ENCODE peak calls at places on chromosomes 4 and X, in six cellular contexts. V is hepatocyte; Z is GM23248; Q is CD8-positive, alpha-beta T cell; M is esophagus muscularis mucosa; L is mesendoderm. R is an unnamed sample. For H3K4me1, the result is how much of the 10 kb centered on the place peaks cover.

GRCh38 chrX:13293700-13294099 is 26.2 kb downstream of the ATXN3L start:
- DNase-seq in Z (no peak), Q (no peak), V (peak), M (no peak), L (no peak), R (no peak)

GRCh38 chr4:172708184-172708583 is 460.4 kb upstream of the GALNT7 start:
- DNase-seq in L (peak), M (no peak), Q (no peak), V (peak), Z (no peak), R (no peak)

GRCh38 chr4:101067383-101067782 is 279.9 kb downstream of the PPP3CA start:
- DNase-seq in L (no peak), V (no peak), Q (no peak), Z (peak), M (no peak), R (no peak)

GRCh38 chr4:89007338-89007737 is 49.6 kb downstream of the FAM13A start:
- DNase-seq in Q (no peak), V (no peak), M (no peak), Z (no peak), L (no peak), R (no peak)

GRCh38 chr4:25937801-25938200 is 23.8 kb downstream of the SMIM20 start:
- DNase-seq in V (no peak), Z (peak), M (no peak), Q (no peak), L (peak), R (no peak)

GRCh38 chr4:24850669-24851068 is 55.3 kb downstream of the SOD3 start:
- DNase-seq in M (no peak), V (peak), Q (no peak), L (peak), Z (peak), R (no peak)

GRCh38 chrX:51332188-51332942 is at the start of gene NUDT10:
- DNase-seq in M (no peak), L (peak), Q (no peak), V (peak), Z (peak), R (no peak)

GRCh38 chr4:7067147-7067522 is 729 bp downstream of the GRPEL1 start:
- DNase-seq in V (no peak), L (no peak), M (no peak), Q (no peak), Z (peak), R (no peak)

GRCh38 chr4:126458993-126459392 is 1144.2 kb downstream of the FAT4 start:
- DNase-seq in Z (peak), Q (no peak), V (no peak), M (no peak), L (no peak), R (no peak)

GRCh38 chrX:39896951-39897740 is 200.6 kb downstream of the BCOR start:
- DNase-seq in Q (no peak), L (peak), M (no peak), Z (peak), V (peak), R (no peak)

GRCh38 chr4:21205821-21206531 is 505.7 kb downstream of the PACRGL start:
- DNase-seq in V (peak), L (peak), M (no peak), Z (no peak), Q (no peak), R (no peak)

GRCh38 chr4:11489449-11490083 is 60.9 kb upstream of the HS3ST1 start:
- DNase-seq in Z (no peak), M (no peak), L (no peak), V (no peak), Q (no peak), R (no peak)

GRCh38 chr4:8537041-8537461 is 43.1 kb upstream of the GPR78 start:
- DNase-seq in L (no peak), Q (no peak), Z (peak), M (no peak), V (peak), R (no peak)

GRCh38 chr4:15963001-15963451 is at the start of gene FGFBP2:
- DNase-seq in M (no peak), V (peak), L (peak), Z (peak), Q (peak), R (peak)

GRCh38 chrX:27336466-27337091 is 126.6 kb downstream of the PPP4R3C start:
- DNase-seq in Q (no peak), V (peak), Z (peak), M (no peak), L (peak), R (peak)

GRCh38 chrX:71254092-71254941 is at the start of gene ZMYM3:
- DNase-seq in Z (peak), M (peak), V (peak), L (peak), Q (peak), R (peak)

GRCh38 chr4:173415092-173415491 is 16.2 kb upstream of the SCRG1 start:
- DNase-seq in V (no peak), L (no peak), Q (no peak), M (no peak), Z (no peak), R (no peak)

GRCh38 chrX:15686818-15687685 is 22.4 kb upstream of the CLTRN start:
- DNase-seq in L (peak), M (no peak), Q (peak), V (peak), Z (peak), R (peak)

GRCh38 chr4:130542953-130543352 is 1447.0 kb downstream of the C4orf33 start:
- DNase-seq in L (no peak), Q (no peak), V (no peak), M (no peak), Z (no peak), R (no peak)

GRCh38 chr4:130545596-130545995 is 1449.6 kb downstream of the C4orf33 start:
- DNase-seq in V (no peak), Z (no peak), Q (no peak), M (no peak), L (peak), R (no peak)

DNA sequence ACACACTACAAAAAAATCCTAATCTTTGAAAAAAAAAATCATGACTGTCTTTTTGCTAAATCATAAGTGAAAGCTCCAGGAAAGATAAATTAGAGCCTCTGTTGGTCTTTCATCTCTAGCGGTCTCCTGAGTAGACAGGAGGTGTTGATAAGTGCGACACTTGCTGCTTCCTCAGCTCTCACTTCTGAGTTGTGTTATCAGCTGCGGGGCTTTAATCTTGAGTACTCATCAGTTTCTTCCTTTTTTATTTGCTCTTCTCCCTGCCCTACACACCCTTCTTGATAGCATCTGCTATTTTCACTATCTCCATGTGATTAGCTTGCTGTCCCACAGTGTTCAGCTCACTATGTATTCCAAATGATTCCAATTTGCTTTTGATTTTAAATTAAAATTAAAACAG is 1449.2 kb downstream of the C4orf33 start:
- DNase-seq in Z (no peak), V (no peak), Q (no peak), M (no peak), L (peak), R (no peak)
- H3K4me1 ChIP-seq in Z (under half), V (under half), Q (under half), M (under half), L (under half), R (under half)

GRCh38 chrX:10508891-10509290 is 111.5 kb downstream of the MID1 start:
- DNase-seq in Q (no peak), L (no peak), Z (no peak), M (no peak), V (no peak), R (no peak)

GRCh38 chrX:10507181-10507580 is 113.2 kb downstream of the MID1 start:
- DNase-seq in Q (no peak), L (no peak), Z (no peak), M (no peak), V (no peak), R (no peak)

GRCh38 chrX:10507876-10508275 is 112.5 kb downstream of the MID1 start:
- DNase-seq in M (no peak), L (no peak), V (no peak), Z (no peak), Q (no peak), R (no peak)

GRCh38 chrX:10505726-10506125 is 114.7 kb downstream of the MID1 start:
- DNase-seq in M (no peak), L (no peak), Z (no peak), V (no peak), Q (no peak), R (no peak)

DNA sequence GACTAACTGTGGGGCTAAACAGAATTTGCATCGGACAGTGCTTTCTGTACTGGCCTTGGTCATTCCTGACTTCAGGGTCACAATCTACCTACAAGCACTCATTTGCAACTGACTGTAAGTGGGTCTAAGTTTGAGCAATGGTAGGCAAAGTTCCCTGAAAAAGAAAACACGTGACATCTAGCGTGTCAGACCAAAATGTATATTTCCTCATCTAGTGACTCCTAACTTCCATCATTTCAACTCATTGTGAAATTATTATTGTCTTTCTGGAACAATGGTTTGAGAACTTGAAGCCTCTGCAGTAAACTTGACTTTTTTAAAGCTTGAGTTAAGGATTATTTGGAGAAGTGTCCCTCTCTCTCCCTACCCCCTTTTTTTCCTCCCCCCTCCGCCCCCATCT is 113.6 kb downstream of the MID1 start:
- DNase-seq in Z (no peak), Q (no peak), L (no peak), M (no peak), V (no peak), R (no peak)
- H3K4me1 ChIP-seq in Z (under half), Q (under half), L (under half), M (under half), V (under half), R (under half)

GRCh38 chr4:118774321-118774720 is 61.6 kb downstream of the SEC24D start:
- DNase-seq in M (no peak), L (no peak), Q (no peak), Z (no peak), V (no peak), R (no peak)
- H3K4me1 ChIP-seq in M (half or more), L (under half), Q (under half), Z (half or more), V (under half), R (under half)

DNA sequence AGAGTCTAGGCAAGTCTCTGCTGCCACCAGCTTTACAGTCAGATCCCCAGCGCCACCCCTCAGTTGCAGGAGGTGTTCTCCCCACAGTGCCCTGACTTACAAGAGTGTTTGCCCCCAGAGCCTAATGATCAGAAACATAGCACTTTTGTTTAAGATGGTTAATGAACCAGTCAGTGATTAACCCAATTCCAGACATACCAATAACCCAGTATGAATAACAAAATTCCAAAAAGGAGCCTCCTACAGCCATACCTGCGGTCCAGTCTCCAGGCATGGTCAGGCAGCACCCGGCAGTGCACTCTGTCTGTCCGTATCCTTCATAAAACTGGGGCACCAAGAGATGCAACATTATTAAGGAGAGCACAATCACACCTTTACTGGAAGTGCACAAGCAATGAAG is 30.7 kb upstream of the CENPU start:
- DNase-seq in L (no peak), V (no peak), M (no peak), Z (no peak), Q (no peak), R (no peak)
- H3K4me1 ChIP-seq in L (under half), V (under half), M (under half), Z (under half), Q (under half), R (under half)

GRCh38 chrX:24150051-24150790 is 692 bp downstream of the ZFX start:
- DNase-seq in Q (peak), L (peak), V (peak), M (peak), Z (peak), R (peak)
- H3K4me1 ChIP-seq in Q (under half), L (under half), V (half or more), M (half or more), Z (half or more), R (half or more)

DNA sequence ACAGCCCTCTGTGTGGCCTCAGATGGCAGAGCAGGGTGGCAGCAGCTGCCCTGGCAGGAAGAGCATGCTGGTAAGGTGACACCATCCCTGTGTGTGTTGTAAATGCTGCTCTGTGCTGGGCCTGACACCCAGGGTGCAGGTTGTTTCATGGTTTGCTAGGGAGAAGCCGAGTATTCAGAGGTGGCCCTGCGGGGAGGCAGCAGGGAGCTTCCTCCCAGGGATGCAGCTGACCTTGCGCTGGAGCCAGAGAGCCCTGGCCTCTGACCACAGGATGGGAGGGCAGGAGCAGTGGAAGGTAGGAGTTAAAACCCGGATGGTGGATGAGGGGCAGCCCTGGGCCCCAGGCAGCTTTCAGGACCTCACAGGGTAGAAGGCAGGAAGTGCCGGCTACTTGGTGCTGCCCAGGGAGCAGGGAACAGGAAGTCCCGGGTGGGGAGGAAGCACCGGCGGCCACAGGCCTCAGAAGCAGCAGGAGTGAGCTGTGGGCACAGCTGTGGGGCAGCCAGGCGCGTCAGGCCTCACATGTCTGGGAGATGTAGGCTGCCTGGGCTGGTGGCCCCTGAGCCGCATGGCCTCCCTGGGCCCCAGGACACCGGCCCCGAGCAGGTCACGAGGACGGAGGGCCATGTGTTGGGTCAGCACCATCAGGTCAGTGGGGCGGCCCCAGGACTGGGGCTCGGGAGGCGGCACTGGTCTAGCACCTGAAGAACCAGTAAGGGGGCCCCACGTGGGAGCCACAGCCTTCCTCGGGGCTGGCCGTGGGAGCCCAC is 19.1 kb downstream of the SH3BP2 start:
- DNase-seq in Z (peak), V (no peak), L (peak), M (no peak), Q (no peak), R (peak)
- H3K4me1 ChIP-seq in Z (under half), V (under half), L (under half), M (half or more), Q (under half), R (under half)

GRCh38 chr4:152983774-152984411 is 47.8 kb downstream of the FHDC1 start:
- DNase-seq in Q (no peak), L (peak), Z (peak), V (no peak), M (no peak), R (no peak)
- H3K4me1 ChIP-seq in Q (under half), L (under half), Z (under half), V (under half), M (under half), R (under half)

DNA sequence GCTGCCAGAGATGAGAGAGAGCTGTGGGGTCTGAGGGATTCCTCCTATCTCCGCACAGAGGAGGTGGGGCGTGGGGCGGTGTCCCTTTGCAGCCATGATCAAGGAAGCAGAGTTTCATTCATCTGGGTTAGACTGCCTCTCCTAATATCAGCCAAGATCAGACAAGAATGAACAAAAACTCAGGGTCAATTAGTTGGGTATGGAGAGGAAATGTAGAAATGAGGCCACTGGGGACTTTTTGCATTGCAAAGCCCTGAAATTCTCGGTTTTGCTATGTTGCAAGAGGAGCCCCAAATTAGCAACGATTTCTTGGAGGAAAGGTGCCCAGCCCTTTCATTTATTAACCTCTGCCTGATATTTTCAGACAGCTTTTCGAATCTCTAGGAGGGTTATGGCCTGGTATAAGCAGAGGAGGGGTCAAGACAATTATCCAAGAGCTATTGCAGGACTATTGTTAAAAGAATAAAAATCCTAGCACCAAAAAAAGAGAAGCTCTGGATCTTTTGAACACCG is 34.3 kb upstream of the ACSL1 start:
- DNase-seq in Q (no peak), V (no peak), L (no peak), Z (no peak), M (no peak), R (no peak)
- H3K4me1 ChIP-seq in Q (under half), V (under half), L (under half), Z (under half), M (under half), R (under half)

GRCh38 chr4:124941267-124941666 is 228.7 kb upstream of the ANKRD50 start:
- DNase-seq in V (no peak), L (no peak), M (no peak), Q (no peak), Z (peak), R (no peak)

GRCh38 chr4:124943938-124944337 is 231.4 kb upstream of the ANKRD50 start:
- DNase-seq in V (no peak), Z (no peak), M (no peak), L (peak), Q (no peak), R (no peak)

GRCh38 chr4:124940387-124940786 is 227.9 kb upstream of the ANKRD50 start:
- DNase-seq in Q (no peak), M (no peak), V (no peak), L (peak), Z (peak), R (no peak)

GRCh38 chr4:124945422-124945821 is 232.9 kb upstream of the ANKRD50 start:
- DNase-seq in M (no peak), Q (no peak), V (no peak), L (no peak), Z (no peak), R (no peak)

GRCh38 chr4:124943145-124943889 is 230.8 kb upstream of the ANKRD50 start:
- DNase-seq in L (no peak), Z (peak), Q (no peak), M (no peak), V (no peak), R (no peak)
- H3K4me1 ChIP-seq in L (under half), Z (under half), Q (under half), M (under half), V (under half), R (under half)

DNA sequence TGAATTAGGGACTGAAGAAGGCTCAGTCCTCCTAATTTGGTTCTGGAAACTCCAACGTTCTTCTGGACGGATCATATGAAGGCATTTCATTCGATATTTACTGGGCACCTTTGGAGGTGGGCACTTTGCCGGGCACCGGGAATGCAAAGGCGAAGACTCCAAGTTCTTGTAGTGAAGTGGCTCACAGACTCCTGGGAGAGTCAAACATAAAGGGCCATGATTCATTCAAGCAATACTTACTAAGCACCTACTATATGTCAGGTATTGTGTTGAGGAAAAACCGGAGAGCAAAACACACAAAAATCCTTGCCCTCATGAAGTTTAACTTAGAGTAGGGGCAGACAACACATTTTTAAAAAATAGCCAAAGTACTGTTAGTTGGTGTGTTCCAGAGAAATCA is 17.0 kb upstream of the ERCC6L start:
- DNase-seq in Q (no peak), M (no peak), Z (no peak), L (no peak), V (no peak), R (no peak)
- H3K4me1 ChIP-seq in Q (under half), M (under half), Z (under half), L (under half), V (under half), R (under half)